ENCODE peak calls at places on chromosomes 2 and 18, in eight cellular contexts. One of them, this sample, is unnamed.

GRCh38 chr2:167827352-167828097 is 419.9 kb downstream of the STK39 start:
- DNase-seq in upper lobe of left lung: peak
- DNase-seq in A549: no peak
- DNase-seq in body of pancreas: peak
- DNase-seq in astrocyte of the spinal cord: no peak
- DNase-seq in astrocyte of the cerebellum: no peak
- DNase-seq in suprapubic skin: no peak
- DNase-seq in epithelial cell of esophagus: no peak
- DNase-seq in this sample: no peak

GRCh38 chr18:27473359-27473758 is 288.3 kb upstream of the CHST9 start:
- DNase-seq in body of pancreas: no peak
- DNase-seq in epithelial cell of esophagus: no peak
- DNase-seq in suprapubic skin: no peak
- DNase-seq in astrocyte of the cerebellum: no peak
- DNase-seq in upper lobe of left lung: no peak
- DNase-seq in A549: no peak
- DNase-seq in astrocyte of the spinal cord: no peak
- DNase-seq in this sample: no peak

GRCh38 chr2:171430516-171431410 is 3.0 kb downstream of the METTL8 start:
- DNase-seq in A549: no peak
- DNase-seq in suprapubic skin: no peak
- DNase-seq in upper lobe of left lung: no peak
- DNase-seq in astrocyte of the cerebellum: no peak
- DNase-seq in epithelial cell of esophagus: peak
- DNase-seq in astrocyte of the spinal cord: no peak
- DNase-seq in body of pancreas: no peak
- DNase-seq in this sample: no peak

GRCh38 chr2:204722207-204722606 is 176.9 kb downstream of the PARD3B start:
- DNase-seq in astrocyte of the cerebellum: no peak
- DNase-seq in body of pancreas: no peak
- DNase-seq in upper lobe of left lung: no peak
- DNase-seq in astrocyte of the spinal cord: no peak
- DNase-seq in epithelial cell of esophagus: no peak
- DNase-seq in suprapubic skin: no peak
- DNase-seq in A549: no peak
- DNase-seq in this sample: no peak

GRCh38 chr18:13502585-13502984 is 223.8 kb downstream of the FAM210A start:
- DNase-seq in astrocyte of the spinal cord: no peak
- DNase-seq in epithelial cell of esophagus: no peak
- DNase-seq in upper lobe of left lung: no peak
- DNase-seq in suprapubic skin: peak
- DNase-seq in body of pancreas: peak
- DNase-seq in astrocyte of the cerebellum: no peak
- DNase-seq in A549: no peak
- DNase-seq in this sample: no peak

GRCh38 chr2:102505290-102505689 is 32.3 kb downstream of the SLC9A4 start:
- DNase-seq in body of pancreas: peak
- DNase-seq in upper lobe of left lung: peak
- DNase-seq in A549: no peak
- DNase-seq in astrocyte of the cerebellum: no peak
- DNase-seq in astrocyte of the spinal cord: no peak
- DNase-seq in epithelial cell of esophagus: peak
- DNase-seq in suprapubic skin: no peak
- DNase-seq in this sample: no peak

GRCh38 chr2:652881-653480 is 24.2 kb downstream of the TMEM18 start:
- DNase-seq in upper lobe of left lung: no peak
- DNase-seq in astrocyte of the cerebellum: no peak
- DNase-seq in epithelial cell of esophagus: no peak
- DNase-seq in astrocyte of the spinal cord: no peak
- DNase-seq in body of pancreas: no peak
- DNase-seq in suprapubic skin: peak
- DNase-seq in A549: no peak
- DNase-seq in this sample: no peak

GRCh38 chr2:152694161-152694661 is 23.1 kb downstream of the PRPF40A start:
- DNase-seq in astrocyte of the cerebellum: peak
- DNase-seq in astrocyte of the spinal cord: peak
- DNase-seq in epithelial cell of esophagus: peak
- DNase-seq in body of pancreas: no peak
- DNase-seq in suprapubic skin: no peak
- DNase-seq in A549: peak
- DNase-seq in upper lobe of left lung: no peak
- DNase-seq in this sample: no peak

GRCh38 chr2:17148298-17149228 is 369.7 kb downstream of the RAD51AP2 start:
- DNase-seq in A549: peak
- DNase-seq in upper lobe of left lung: no peak
- DNase-seq in body of pancreas: no peak
- DNase-seq in astrocyte of the spinal cord: peak
- DNase-seq in astrocyte of the cerebellum: no peak
- DNase-seq in suprapubic skin: no peak
- DNase-seq in epithelial cell of esophagus: peak
- DNase-seq in this sample: no peak

GRCh38 chr2:189762229-189762550 is 402 bp downstream of the OSGEPL1 start:
- DNase-seq in body of pancreas: no peak
- DNase-seq in astrocyte of the spinal cord: no peak
- DNase-seq in suprapubic skin: no peak
- DNase-seq in astrocyte of the cerebellum: no peak
- DNase-seq in A549: no peak
- DNase-seq in upper lobe of left lung: no peak
- DNase-seq in epithelial cell of esophagus: no peak
- DNase-seq in this sample: no peak

GRCh38 chr2:189763908-189764661 is 1.5 kb upstream of the OSGEPL1 start:
- DNase-seq in A549: peak
- DNase-seq in astrocyte of the cerebellum: no peak
- DNase-seq in body of pancreas: no peak
- DNase-seq in epithelial cell of esophagus: no peak
- DNase-seq in astrocyte of the spinal cord: peak
- DNase-seq in suprapubic skin: no peak
- DNase-seq in upper lobe of left lung: no peak
- DNase-seq in this sample: no peak

GRCh38 chr2:189762551-189763298 is at the start of gene OSGEPL1:
- DNase-seq in astrocyte of the spinal cord: peak
- DNase-seq in suprapubic skin: peak
- DNase-seq in A549: peak
- DNase-seq in epithelial cell of esophagus: peak
- DNase-seq in upper lobe of left lung: peak
- DNase-seq in body of pancreas: peak
- DNase-seq in astrocyte of the cerebellum: peak
- DNase-seq in this sample: no peak
- TF ChIP-seq CTCF in astrocyte of the spinal cord: peak
- TF ChIP-seq CTCF in suprapubic skin: peak
- TF ChIP-seq CTCF in A549: peak
- TF ChIP-seq CTCF in epithelial cell of esophagus: peak
- TF ChIP-seq CTCF in upper lobe of left lung: peak
- TF ChIP-seq CTCF in body of pancreas: no peak
- TF ChIP-seq CTCF in astrocyte of the cerebellum: peak
- TF ChIP-seq CTCF in this sample: peak

GRCh38 chr2:216601632-216602409 is 31.4 kb upstream of the IGFBP2 start:
- DNase-seq in epithelial cell of esophagus: peak
- DNase-seq in astrocyte of the cerebellum: no peak
- DNase-seq in suprapubic skin: no peak
- DNase-seq in body of pancreas: peak
- DNase-seq in upper lobe of left lung: no peak
- DNase-seq in A549: no peak
- DNase-seq in astrocyte of the spinal cord: no peak
- DNase-seq in this sample: no peak

GRCh38 chr2:216596986-216597509 is 36.2 kb upstream of the IGFBP2 start:
- DNase-seq in astrocyte of the cerebellum: no peak
- DNase-seq in astrocyte of the spinal cord: no peak
- DNase-seq in epithelial cell of esophagus: no peak
- DNase-seq in upper lobe of left lung: no peak
- DNase-seq in body of pancreas: no peak
- DNase-seq in suprapubic skin: no peak
- DNase-seq in A549: no peak
- DNase-seq in this sample: no peak

GRCh38 chr2:216594081-216594480 is 39.1 kb upstream of the IGFBP2 start:
- DNase-seq in A549: no peak
- DNase-seq in epithelial cell of esophagus: no peak
- DNase-seq in upper lobe of left lung: no peak
- DNase-seq in astrocyte of the cerebellum: no peak
- DNase-seq in astrocyte of the spinal cord: no peak
- DNase-seq in suprapubic skin: no peak
- DNase-seq in body of pancreas: no peak
- DNase-seq in this sample: no peak

GRCh38 chr2:216591480-216591879 is 41.7 kb upstream of the IGFBP2 start:
- DNase-seq in epithelial cell of esophagus: no peak
- DNase-seq in upper lobe of left lung: no peak
- DNase-seq in astrocyte of the cerebellum: no peak
- DNase-seq in A549: no peak
- DNase-seq in astrocyte of the spinal cord: no peak
- DNase-seq in body of pancreas: peak
- DNase-seq in suprapubic skin: no peak
- DNase-seq in this sample: no peak

DNA sequence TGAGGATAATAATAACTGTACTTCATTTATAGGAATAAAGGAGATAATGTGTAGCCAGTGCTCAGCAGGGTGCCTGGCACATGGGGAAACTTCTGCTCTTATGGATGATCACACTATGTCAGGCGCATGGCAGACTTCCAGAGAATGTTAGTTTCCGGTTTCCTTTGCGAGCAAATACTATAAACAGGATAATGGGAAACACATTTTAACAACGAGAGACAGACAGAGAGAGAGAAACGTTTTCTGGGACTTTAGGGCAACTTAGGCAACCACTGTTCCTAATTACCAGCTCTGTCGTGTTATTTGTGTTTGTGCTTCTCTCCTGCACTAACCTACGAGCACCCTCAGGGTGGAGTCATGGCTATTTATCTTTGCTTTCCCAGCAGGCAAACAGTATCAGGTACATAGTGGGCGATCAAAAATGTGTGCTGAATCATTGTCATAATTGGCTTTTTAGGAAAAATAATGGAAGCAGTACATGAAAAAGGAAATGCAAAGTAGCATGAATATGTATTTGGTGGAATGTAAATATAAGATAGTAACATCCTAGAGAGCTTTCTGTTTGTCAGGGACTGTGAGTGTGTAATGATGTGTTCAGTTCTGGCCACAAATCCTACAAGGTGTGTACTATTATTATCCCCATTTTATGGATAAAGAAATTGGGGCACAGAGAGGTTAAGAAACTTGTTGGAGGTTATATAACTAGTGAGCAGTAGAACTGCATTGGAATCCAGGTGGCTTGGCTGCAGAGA is 36.8 kb upstream of the IGFBP2 start:
- DNase-seq in epithelial cell of esophagus: no peak
- DNase-seq in suprapubic skin: no peak
- DNase-seq in astrocyte of the cerebellum: peak
- DNase-seq in A549: no peak
- DNase-seq in astrocyte of the spinal cord: peak
- DNase-seq in upper lobe of left lung: no peak
- DNase-seq in body of pancreas: no peak
- DNase-seq in this sample: peak
- H3K4me3 ChIP-seq in epithelial cell of esophagus: no peak
- H3K4me3 ChIP-seq in suprapubic skin: no peak
- H3K4me3 ChIP-seq in astrocyte of the cerebellum: no peak
- H3K4me3 ChIP-seq in A549: no peak
- H3K4me3 ChIP-seq in astrocyte of the spinal cord: no peak
- H3K4me3 ChIP-seq in upper lobe of left lung: no peak
- H3K4me3 ChIP-seq in body of pancreas: no peak
- H3K4me3 ChIP-seq in this sample: no peak

GRCh38 chr18:34942975-34943374 is 98.2 kb upstream of the MAPRE2 start:
- DNase-seq in upper lobe of left lung: no peak
- DNase-seq in astrocyte of the cerebellum: no peak
- DNase-seq in body of pancreas: no peak
- DNase-seq in suprapubic skin: no peak
- DNase-seq in astrocyte of the spinal cord: no peak
- DNase-seq in A549: peak
- DNase-seq in epithelial cell of esophagus: no peak
- DNase-seq in this sample: no peak
- TF ChIP-seq CTCF in upper lobe of left lung: no peak
- TF ChIP-seq CTCF in astrocyte of the cerebellum: no peak
- TF ChIP-seq CTCF in body of pancreas: no peak
- TF ChIP-seq CTCF in suprapubic skin: no peak
- TF ChIP-seq CTCF in astrocyte of the spinal cord: no peak
- TF ChIP-seq CTCF in A549: no peak
- TF ChIP-seq CTCF in epithelial cell of esophagus: no peak
- TF ChIP-seq CTCF in this sample: no peak

GRCh38 chr2:104853926-104854506 is at the start of gene POU3F3:
- DNase-seq in astrocyte of the cerebellum: peak
- DNase-seq in body of pancreas: no peak
- DNase-seq in suprapubic skin: peak
- DNase-seq in upper lobe of left lung: peak
- DNase-seq in astrocyte of the spinal cord: peak
- DNase-seq in A549: peak
- DNase-seq in epithelial cell of esophagus: no peak
- DNase-seq in this sample: no peak
- H3K4me3 ChIP-seq in astrocyte of the cerebellum: peak
- H3K4me3 ChIP-seq in body of pancreas: no peak
- H3K4me3 ChIP-seq in suprapubic skin: peak
- H3K4me3 ChIP-seq in upper lobe of left lung: peak
- H3K4me3 ChIP-seq in astrocyte of the spinal cord: peak
- H3K4me3 ChIP-seq in A549: peak
- H3K4me3 ChIP-seq in epithelial cell of esophagus: no peak
- H3K4me3 ChIP-seq in this sample: peak

GRCh38 chr2:177059313-177059712 is 153.3 kb upstream of the HNRNPA3 start:
- DNase-seq in upper lobe of left lung: no peak
- DNase-seq in A549: no peak
- DNase-seq in astrocyte of the spinal cord: no peak
- DNase-seq in suprapubic skin: no peak
- DNase-seq in astrocyte of the cerebellum: no peak
- DNase-seq in epithelial cell of esophagus: no peak
- DNase-seq in body of pancreas: no peak
- DNase-seq in this sample: no peak

GRCh38 chr2:177058747-177059146 is 153.8 kb upstream of the HNRNPA3 start:
- DNase-seq in body of pancreas: no peak
- DNase-seq in upper lobe of left lung: no peak
- DNase-seq in suprapubic skin: no peak
- DNase-seq in A549: no peak
- DNase-seq in astrocyte of the cerebellum: no peak
- DNase-seq in epithelial cell of esophagus: no peak
- DNase-seq in astrocyte of the spinal cord: no peak
- DNase-seq in this sample: no peak

GRCh38 chr2:177051278-177051677 is 161.3 kb upstream of the HNRNPA3 start:
- DNase-seq in A549: no peak
- DNase-seq in astrocyte of the cerebellum: no peak
- DNase-seq in astrocyte of the spinal cord: no peak
- DNase-seq in upper lobe of left lung: no peak
- DNase-seq in epithelial cell of esophagus: no peak
- DNase-seq in suprapubic skin: no peak
- DNase-seq in body of pancreas: no peak
- DNase-seq in this sample: no peak

GRCh38 chr2:177056540-177056939 is 156.1 kb upstream of the HNRNPA3 start:
- DNase-seq in astrocyte of the spinal cord: no peak
- DNase-seq in suprapubic skin: no peak
- DNase-seq in A549: peak
- DNase-seq in astrocyte of the cerebellum: no peak
- DNase-seq in upper lobe of left lung: no peak
- DNase-seq in body of pancreas: no peak
- DNase-seq in epithelial cell of esophagus: no peak
- DNase-seq in this sample: no peak
- TF ChIP-seq CTCF in astrocyte of the spinal cord: peak
- TF ChIP-seq CTCF in suprapubic skin: no peak
- TF ChIP-seq CTCF in A549: no peak
- TF ChIP-seq CTCF in astrocyte of the cerebellum: no peak
- TF ChIP-seq CTCF in upper lobe of left lung: no peak
- TF ChIP-seq CTCF in body of pancreas: no peak
- TF ChIP-seq CTCF in epithelial cell of esophagus: no peak
- TF ChIP-seq CTCF in this sample: no peak

GRCh38 chr18:51053822-51054221 is 23.8 kb downstream of the SMAD4 start:
- DNase-seq in upper lobe of left lung: no peak
- DNase-seq in body of pancreas: no peak
- DNase-seq in A549: no peak
- DNase-seq in epithelial cell of esophagus: no peak
- DNase-seq in astrocyte of the spinal cord: no peak
- DNase-seq in astrocyte of the cerebellum: no peak
- DNase-seq in suprapubic skin: no peak
- DNase-seq in this sample: no peak
- H3K4me3 ChIP-seq in upper lobe of left lung: no peak
- H3K4me3 ChIP-seq in body of pancreas: no peak
- H3K4me3 ChIP-seq in A549: no peak
- H3K4me3 ChIP-seq in epithelial cell of esophagus: no peak
- H3K4me3 ChIP-seq in astrocyte of the spinal cord: no peak
- H3K4me3 ChIP-seq in astrocyte of the cerebellum: no peak
- H3K4me3 ChIP-seq in suprapubic skin: no peak
- H3K4me3 ChIP-seq in this sample: no peak

This sample was measured in AG04449.